ENCODE peak calls at places on chromosomes 1 and 21, in ten cellular contexts. A is sigmoid colon, V is Peyer's patch, N is GM12878, O is IMR-90, Z is H1, G is transverse colon, F is heart left ventricle, Y is spleen, B is K562. R is an unnamed sample. For H3K27me3, the result is how much of the 10 kb centered on the place peaks cover.

GRCh38 chr21:39104911-39105310 is 78.3 kb downstream of the PSMG1 start:
- DNase-seq in A (no peak), N (no peak), B (no peak), O (no peak), Y (no peak), G (no peak), Z (no peak), F (no peak), V (no peak), R (no peak)

GRCh38 chr1:66834926-66835325 is 33.9 kb upstream of the INSL5 start:
- DNase-seq in V (no peak), B (no peak), A (no peak), O (no peak), G (no peak), N (no peak), F (no peak), Y (no peak), Z (no peak), R (no peak)

GRCh38 chr1:209886219-209886536 is 51.8 kb upstream of the SYT14 start:
- DNase-seq in V (no peak), A (no peak), Z (no peak), F (no peak), O (no peak), Y (no peak), G (no peak), N (no peak), B (no peak), R (no peak)

GRCh38 chr1:56095924-56096655 is 483.3 kb downstream of the PLPP3 start:
- DNase-seq in Z (no peak), A (peak), B (no peak), N (no peak), V (no peak), F (no peak), G (peak), Y (no peak), O (peak), R (no peak)

GRCh38 chr21:32099812-32100416 is 178.9 kb downstream of the MIS18A start:
- DNase-seq in F (no peak), A (no peak), Z (no peak), Y (no peak), N (no peak), O (peak), G (no peak), V (no peak), B (no peak), R (no peak)

GRCh38 chr21:45064091-45064490 is 10.3 kb upstream of the ADARB1 start:
- DNase-seq in V (no peak), F (no peak), A (peak), G (no peak), Z (no peak), N (no peak), B (no peak), Y (no peak), O (no peak), R (no peak)

GRCh38 chr1:2378956-2379732 is 12.2 kb downstream of the MORN1 start:
- DNase-seq in N (no peak), B (no peak), O (no peak), F (no peak), G (peak), Z (no peak), Y (peak), A (peak), V (peak), R (no peak)

GRCh38 chr1:234862944-234863515 is 253.1 kb upstream of the IRF2BP2 start:
- DNase-seq in F (peak), N (no peak), Z (no peak), O (peak), Y (peak), G (peak), A (peak), B (no peak), V (peak), R (peak)

GRCh38 chr1:151058682-151059341 is 610 bp downstream of the CDC42SE1 start:
- DNase-seq in V (peak), F (no peak), G (peak), Z (no peak), N (no peak), A (peak), B (peak), Y (peak), O (peak), R (peak)

GRCh38 chr21:37227071-37228002 is 39.8 kb downstream of the VPS26C start:
- DNase-seq in V (no peak), O (no peak), F (no peak), G (no peak), A (no peak), Y (no peak), B (no peak), N (no peak), Z (no peak), R (no peak)

GRCh38 chr1:200660719-200661118 is 9.0 kb downstream of the DDX59 start:
- DNase-seq in G (no peak), O (no peak), Z (no peak), F (peak), N (no peak), Y (no peak), V (no peak), B (no peak), A (peak), R (no peak)

GRCh38 chr21:38859852-38860251 is 54.1 kb downstream of the ETS2 start:
- DNase-seq in Z (no peak), F (no peak), Y (no peak), N (no peak), A (no peak), V (no peak), G (no peak), O (peak), B (no peak), R (no peak)

GRCh38 chr1:235358899-235359298 is 8.3 kb upstream of the TBCE start:
- DNase-seq in V (no peak), A (no peak), G (no peak), F (no peak), N (no peak), Z (no peak), O (no peak), B (no peak), Y (no peak), R (no peak)

GRCh38 chr1:214427871-214428277 is 123.5 kb downstream of the PTPN14 start:
- DNase-seq in O (peak), F (no peak), B (no peak), Y (peak), N (peak), V (no peak), Z (no peak), A (no peak), G (peak), R (no peak)

GRCh38 chr1:63921357-63921756 is 147.5 kb downstream of the ROR1 start:
- DNase-seq in A (no peak), V (no peak), F (no peak), Z (no peak), B (no peak), N (no peak), Y (no peak), O (no peak), G (peak), R (no peak)

GRCh38 chr21:43611598-43612369 is 47.5 kb downstream of the HSF2BP start:
- DNase-seq in A (peak), B (peak), Y (peak), G (peak), N (no peak), Z (peak), V (peak), F (peak), O (peak), R (peak)

GRCh38 chr21:34333150-34333739 is 30.6 kb upstream of the KCNE2 start:
- DNase-seq in G (no peak), Y (no peak), V (no peak), O (peak), A (no peak), F (no peak), B (no peak), N (no peak), Z (no peak), R (no peak)

GRCh38 chr1:205226868-205227583 is 720 bp upstream of the TMCC2 start:
- DNase-seq in G (no peak), Z (no peak), A (no peak), F (no peak), O (peak), Y (no peak), V (no peak), N (no peak), B (peak), R (no peak)

GRCh38 chr1:36321119-36321951 is 2.1 kb downstream of the EVA1B start:
- DNase-seq in V (peak), A (peak), Y (peak), B (peak), N (no peak), F (peak), G (peak), Z (peak), O (peak), R (no peak)

GRCh38 chr1:198359024-198359653 is 181.3 kb downstream of the ATP6V1G3 start:
- DNase-seq in Y (no peak), B (no peak), Z (no peak), V (no peak), O (peak), N (no peak), F (no peak), A (no peak), G (no peak), R (no peak)

GRCh38 chr1:196148367-196148970 is 459.8 kb downstream of the KCNT2 start:
- DNase-seq in N (no peak), G (no peak), V (no peak), Z (no peak), B (peak), A (no peak), Y (no peak), F (no peak), O (peak), R (no peak)

GRCh38 chr1:220527279-220528048 is 472 bp upstream of the MARK1 start:
- DNase-seq in F (peak), G (peak), N (no peak), V (peak), Y (no peak), O (no peak), B (no peak), A (peak), Z (no peak), R (peak)

GRCh38 chr1:220529530-220529920 is 1.6 kb downstream of the MARK1 start:
- DNase-seq in A (no peak), Y (no peak), V (no peak), N (no peak), F (no peak), G (no peak), Z (no peak), B (no peak), O (no peak), R (no peak)

GRCh38 chr1:220528679-220529529 is 968 bp downstream of the MARK1 start:
- DNase-seq in F (peak), Z (no peak), V (peak), A (peak), Y (no peak), B (no peak), N (no peak), O (no peak), G (peak), R (peak)

GRCh38 chr1:220526294-220526693 is 1.6 kb upstream of the MARK1 start:
- DNase-seq in V (no peak), F (no peak), Z (no peak), N (no peak), O (no peak), A (no peak), G (no peak), Y (no peak), B (no peak), R (no peak)

GRCh38 chr1:220528049-220528678 is at the start of gene MARK1:
- DNase-seq in O (no peak), B (peak), F (peak), A (peak), G (peak), V (peak), N (no peak), Z (no peak), Y (peak), R (peak)
- TF ChIP-seq POLR2A in O (no peak), B (no peak), F (no peak), A (no peak), G (no peak), V (peak), N (no peak), Z (peak), Y (no peak), R (no peak)

DNA sequence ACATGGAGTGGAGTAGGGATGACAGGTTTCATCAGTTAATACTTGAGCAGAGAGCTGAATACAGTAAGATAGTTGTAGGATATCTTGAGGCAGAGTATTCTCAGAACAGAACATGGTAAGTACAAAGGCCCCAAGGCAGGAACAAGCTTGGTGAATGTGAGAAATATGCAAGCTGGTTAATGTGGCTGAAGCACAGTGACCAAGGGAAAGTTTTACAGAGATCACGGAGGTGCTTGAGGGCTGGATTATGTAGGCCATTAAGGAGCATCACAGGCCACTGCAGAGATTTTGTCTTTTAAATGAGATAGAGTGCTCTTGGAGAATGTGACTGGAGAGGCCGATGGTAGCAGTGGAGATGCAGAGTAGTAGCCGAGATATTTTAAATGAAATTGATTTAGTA is 54.0 kb upstream of the BOLA1 start:
- DNase-seq in G (no peak), V (no peak), A (no peak), O (no peak), N (no peak), Y (no peak), B (no peak), F (no peak), Z (peak), R (no peak)
- H3K27me3 ChIP-seq in G (under half), V (under half), A (under half), O (under half), N (under half), Y (under half), B (under half), F (under half), Z (under half), R (under half)

GRCh38 chr1:224492015-224492414 is 57.4 kb upstream of the WDR26 start:
- DNase-seq in A (no peak), Z (no peak), B (no peak), G (no peak), V (no peak), O (no peak), F (no peak), N (no peak), Y (no peak), R (no peak)
- TF ChIP-seq POLR2A in A (no peak), Z (no peak), B (no peak), G (no peak), V (no peak), O (no peak), F (no peak), N (no peak), Y (no peak), R (no peak)

GRCh38 chr1:23403355-23403734 is 21.2 kb downstream of the TCEA3 start:
- DNase-seq in N (no peak), O (no peak), G (no peak), Y (no peak), A (no peak), F (no peak), V (no peak), B (no peak), Z (no peak), R (no peak)
- H3K27me3 ChIP-seq in N (under half), O (under half), G (under half), Y (under half), A (under half), F (under half), V (under half), B (under half), Z (half or more), R (under half)

GRCh38 chr1:243254233-243254926 is 701 bp downstream of the CEP170 start:
- DNase-seq in V (peak), A (peak), N (no peak), F (peak), Y (no peak), O (peak), Z (no peak), B (peak), G (peak), R (peak)

GRCh38 chr1:243257189-243257588 is 1.3 kb downstream of the SDCCAG8 start:
- DNase-seq in O (no peak), B (no peak), Z (no peak), Y (no peak), N (no peak), F (no peak), V (no peak), A (no peak), G (no peak), R (no peak)

GRCh38 chr1:243256590-243256989 is 749 bp downstream of the SDCCAG8 start:
- DNase-seq in F (no peak), N (no peak), G (no peak), A (no peak), O (no peak), V (no peak), B (no peak), Z (no peak), Y (no peak), R (no peak)

GRCh38 chr1:243254927-243255790 is at the start of gene CEP170:
- DNase-seq in B (peak), F (peak), V (peak), A (peak), G (peak), Y (peak), Z (peak), O (peak), N (peak), R (peak)

DNA sequence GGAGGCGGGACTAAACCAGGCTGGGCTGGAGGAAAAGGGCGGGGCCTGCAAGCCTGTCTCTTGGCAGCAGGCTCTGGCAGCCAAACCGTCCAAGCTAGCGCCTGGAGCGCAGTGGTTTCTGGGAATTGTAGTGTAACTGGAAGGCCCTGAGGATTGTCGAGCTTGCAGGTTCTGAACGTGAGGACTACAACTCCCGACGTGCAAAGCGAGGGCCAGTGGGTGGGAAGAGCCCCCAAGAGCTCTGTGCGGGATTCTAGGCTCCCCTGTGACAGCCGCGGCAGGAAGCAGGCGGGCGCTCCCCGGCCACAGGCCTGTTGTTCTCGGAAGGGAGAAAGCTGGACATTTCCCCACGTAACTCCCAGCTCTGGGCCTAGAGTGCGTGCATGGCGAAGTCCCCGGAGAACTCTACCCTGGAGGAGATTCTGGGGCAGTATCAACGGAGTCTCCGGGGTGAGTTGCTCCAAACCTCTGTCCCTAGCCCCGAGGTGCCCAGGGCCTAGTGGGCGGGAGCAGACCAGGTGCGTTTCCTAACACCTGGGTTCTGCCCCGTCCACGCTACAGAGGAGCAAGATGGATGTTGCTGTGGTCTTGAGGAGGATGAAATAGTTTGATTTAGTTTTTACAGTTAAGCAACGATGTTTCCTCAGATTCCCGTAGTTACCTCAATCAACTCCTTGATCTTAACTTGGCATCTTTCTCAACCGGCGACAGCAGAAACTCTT is at the start of gene SDCCAG8:
- DNase-seq in Z (peak), F (peak), A (peak), N (peak), B (peak), G (peak), O (peak), Y (peak), V (peak), R (peak)
- TF ChIP-seq POLR2A in Z (no peak), F (no peak), A (peak), N (peak), B (peak), G (peak), O (peak), Y (peak), V (peak), R (peak)

DNA sequence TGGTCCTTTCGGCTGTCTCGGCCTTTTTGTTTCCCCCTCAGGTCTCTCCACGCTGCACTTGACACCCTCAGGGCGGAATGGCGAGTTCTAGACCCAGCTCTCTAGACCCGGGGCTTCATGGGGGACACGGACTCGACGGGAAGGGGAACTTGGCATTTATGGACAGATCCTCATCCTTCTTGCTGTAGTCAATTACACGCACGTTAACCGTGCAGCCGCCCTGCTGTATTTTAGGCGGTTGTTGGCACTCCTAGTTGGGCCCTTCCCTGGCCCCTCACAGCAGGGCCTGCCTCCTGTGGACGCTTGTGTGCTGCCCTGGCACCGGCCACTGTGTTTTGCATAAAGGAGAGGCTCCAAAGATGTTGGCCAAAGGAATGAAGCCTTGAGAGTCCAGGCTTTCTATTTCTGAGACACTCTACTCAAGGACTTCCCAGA is 558 bp upstream of the BTG3 start:
- DNase-seq in Z (no peak), V (no peak), B (no peak), A (peak), G (peak), N (no peak), O (no peak), Y (no peak), F (peak), R (peak)
- H3K27me3 ChIP-seq in Z (under half), V (under half), B (under half), A (under half), G (under half), N (under half), O (under half), Y (under half), F (under half), R (under half)

R was measured in prostate gland.